ENCODE peak calls at places on chromosomes 4 and X, in eight cellular contexts. One of them, this sample, is unnamed.

GRCh38 chr4:92381640-92382039 is 77.9 kb downstream of the GRID2 start:
- DNase-seq in T-cell: no peak
- DNase-seq in GM12865: no peak
- DNase-seq in C1 segment of cervical spinal cord: no peak
- DNase-seq in NCI-H774: no peak
- DNase-seq in amygdala: no peak
- DNase-seq in LNCaP clone FGC: no peak
- DNase-seq in stimulated activated naive CD4-positive, alpha-beta T cell: no peak
- DNase-seq in this sample: no peak

GRCh38 chrX:54633641-54634040 is 103.6 kb downstream of the GNL3L start:
- DNase-seq in T-cell: no peak
- DNase-seq in GM12865: no peak
- DNase-seq in C1 segment of cervical spinal cord: no peak
- DNase-seq in NCI-H774: no peak
- DNase-seq in amygdala: no peak
- DNase-seq in LNCaP clone FGC: no peak
- DNase-seq in stimulated activated naive CD4-positive, alpha-beta T cell: no peak
- DNase-seq in this sample: no peak

GRCh38 chr4:105283501-105283900 is 136.8 kb downstream of the TET2 start:
- DNase-seq in T-cell: no peak
- DNase-seq in GM12865: no peak
- DNase-seq in C1 segment of cervical spinal cord: no peak
- DNase-seq in NCI-H774: no peak
- DNase-seq in amygdala: no peak
- DNase-seq in LNCaP clone FGC: no peak
- DNase-seq in stimulated activated naive CD4-positive, alpha-beta T cell: no peak
- DNase-seq in this sample: no peak

GRCh38 chr4:128859887-128860774 is 50.6 kb downstream of the JADE1 start:
- DNase-seq in T-cell: no peak
- DNase-seq in GM12865: peak
- DNase-seq in C1 segment of cervical spinal cord: no peak
- DNase-seq in NCI-H774: no peak
- DNase-seq in amygdala: no peak
- DNase-seq in LNCaP clone FGC: no peak
- DNase-seq in stimulated activated naive CD4-positive, alpha-beta T cell: no peak
- DNase-seq in this sample: no peak

GRCh38 chrX:65744965-65745364 is 77.5 kb downstream of the MSN start:
- DNase-seq in T-cell: no peak
- DNase-seq in GM12865: no peak
- DNase-seq in C1 segment of cervical spinal cord: no peak
- DNase-seq in NCI-H774: no peak
- DNase-seq in amygdala: no peak
- DNase-seq in LNCaP clone FGC: no peak
- DNase-seq in stimulated activated naive CD4-positive, alpha-beta T cell: no peak
- DNase-seq in this sample: no peak

GRCh38 chrX:108270739-108271396 is 167.4 kb downstream of the COL4A6 start:
- DNase-seq in T-cell: no peak
- DNase-seq in GM12865: peak
- DNase-seq in C1 segment of cervical spinal cord: no peak
- DNase-seq in NCI-H774: no peak
- DNase-seq in amygdala: no peak
- DNase-seq in LNCaP clone FGC: no peak
- DNase-seq in stimulated activated naive CD4-positive, alpha-beta T cell: no peak
- DNase-seq in this sample: no peak

GRCh38 chr4:75598390-75598789 is 31.9 kb downstream of the CDKL2 start:
- DNase-seq in T-cell: no peak
- DNase-seq in GM12865: peak
- DNase-seq in C1 segment of cervical spinal cord: no peak
- DNase-seq in NCI-H774: no peak
- DNase-seq in amygdala: no peak
- DNase-seq in LNCaP clone FGC: no peak
- DNase-seq in stimulated activated naive CD4-positive, alpha-beta T cell: no peak
- DNase-seq in this sample: no peak

GRCh38 chr4:84159767-84160166 is 339.3 kb downstream of the NKX6-1 start:
- DNase-seq in T-cell: no peak
- DNase-seq in GM12865: peak
- DNase-seq in C1 segment of cervical spinal cord: no peak
- DNase-seq in NCI-H774: no peak
- DNase-seq in amygdala: no peak
- DNase-seq in LNCaP clone FGC: peak
- DNase-seq in stimulated activated naive CD4-positive, alpha-beta T cell: no peak
- DNase-seq in this sample: no peak

GRCh38 chrX:11261260-11261659 is 32.0 kb upstream of the AMELX start:
- DNase-seq in T-cell: no peak
- DNase-seq in GM12865: no peak
- DNase-seq in C1 segment of cervical spinal cord: no peak
- DNase-seq in NCI-H774: no peak
- DNase-seq in amygdala: no peak
- DNase-seq in LNCaP clone FGC: no peak
- DNase-seq in stimulated activated naive CD4-positive, alpha-beta T cell: no peak
- DNase-seq in this sample: no peak

GRCh38 chrX:125108926-125109325 is 210.7 kb upstream of the TEX13C start:
- DNase-seq in T-cell: no peak
- DNase-seq in GM12865: no peak
- DNase-seq in C1 segment of cervical spinal cord: no peak
- DNase-seq in NCI-H774: no peak
- DNase-seq in amygdala: no peak
- DNase-seq in LNCaP clone FGC: no peak
- DNase-seq in stimulated activated naive CD4-positive, alpha-beta T cell: no peak
- DNase-seq in this sample: no peak

GRCh38 chr4:146146918-146147317 is 28.6 kb upstream of the LSM6 start:
- DNase-seq in T-cell: no peak
- DNase-seq in GM12865: no peak
- DNase-seq in C1 segment of cervical spinal cord: no peak
- DNase-seq in NCI-H774: no peak
- DNase-seq in amygdala: no peak
- DNase-seq in LNCaP clone FGC: no peak
- DNase-seq in stimulated activated naive CD4-positive, alpha-beta T cell: no peak
- DNase-seq in this sample: no peak

GRCh38 chrX:129631850-129632249 is 22.9 kb downstream of the APLN start:
- DNase-seq in T-cell: no peak
- DNase-seq in GM12865: no peak
- DNase-seq in C1 segment of cervical spinal cord: no peak
- DNase-seq in NCI-H774: no peak
- DNase-seq in amygdala: no peak
- DNase-seq in LNCaP clone FGC: no peak
- DNase-seq in stimulated activated naive CD4-positive, alpha-beta T cell: no peak
- DNase-seq in this sample: no peak

GRCh38 chr4:17111959-17112659 is 213.7 kb upstream of the LDB2 start:
- DNase-seq in T-cell: no peak
- DNase-seq in GM12865: peak
- DNase-seq in C1 segment of cervical spinal cord: no peak
- DNase-seq in NCI-H774: no peak
- DNase-seq in amygdala: peak
- DNase-seq in LNCaP clone FGC: no peak
- DNase-seq in stimulated activated naive CD4-positive, alpha-beta T cell: no peak
- DNase-seq in this sample: no peak

GRCh38 chrX:44400588-44400987 is 57.1 kb upstream of the EFHC2 start:
- DNase-seq in T-cell: no peak
- DNase-seq in GM12865: no peak
- DNase-seq in C1 segment of cervical spinal cord: no peak
- DNase-seq in NCI-H774: no peak
- DNase-seq in amygdala: no peak
- DNase-seq in LNCaP clone FGC: no peak
- DNase-seq in stimulated activated naive CD4-positive, alpha-beta T cell: no peak
- DNase-seq in this sample: no peak

GRCh38 chrX:87636533-87636932 is 118.9 kb downstream of the KLHL4 start:
- DNase-seq in T-cell: no peak
- DNase-seq in GM12865: no peak
- DNase-seq in C1 segment of cervical spinal cord: no peak
- DNase-seq in NCI-H774: no peak
- DNase-seq in amygdala: no peak
- DNase-seq in LNCaP clone FGC: no peak
- DNase-seq in stimulated activated naive CD4-positive, alpha-beta T cell: no peak
- DNase-seq in this sample: no peak

GRCh38 chr4:151093203-151093602 is 6.2 kb upstream of the RPS3A start:
- DNase-seq in T-cell: no peak
- DNase-seq in GM12865: no peak
- DNase-seq in C1 segment of cervical spinal cord: no peak
- DNase-seq in NCI-H774: no peak
- DNase-seq in amygdala: no peak
- DNase-seq in LNCaP clone FGC: no peak
- DNase-seq in stimulated activated naive CD4-positive, alpha-beta T cell: no peak
- DNase-seq in this sample: no peak

GRCh38 chr4:71732066-71732465 is 51.8 kb downstream of the GC start:
- DNase-seq in T-cell: no peak
- DNase-seq in GM12865: no peak
- DNase-seq in C1 segment of cervical spinal cord: no peak
- DNase-seq in NCI-H774: no peak
- DNase-seq in amygdala: no peak
- DNase-seq in LNCaP clone FGC: no peak
- DNase-seq in stimulated activated naive CD4-positive, alpha-beta T cell: no peak
- DNase-seq in this sample: no peak

GRCh38 chr4:93184093-93184492 is 644.5 kb upstream of the ATOH1 start:
- DNase-seq in T-cell: no peak
- DNase-seq in GM12865: no peak
- DNase-seq in C1 segment of cervical spinal cord: no peak
- DNase-seq in NCI-H774: peak
- DNase-seq in amygdala: no peak
- DNase-seq in LNCaP clone FGC: no peak
- DNase-seq in stimulated activated naive CD4-positive, alpha-beta T cell: no peak
- DNase-seq in this sample: no peak

GRCh38 chrX:102606115-102606514 is 6.8 kb downstream of the ARMCX5 start:
- DNase-seq in T-cell: no peak
- DNase-seq in GM12865: no peak
- DNase-seq in C1 segment of cervical spinal cord: no peak
- DNase-seq in NCI-H774: no peak
- DNase-seq in amygdala: no peak
- DNase-seq in LNCaP clone FGC: no peak
- DNase-seq in stimulated activated naive CD4-positive, alpha-beta T cell: no peak
- DNase-seq in this sample: no peak

GRCh38 chr4:112523008-112523440 is 7.0 kb upstream of the NEUROG2 start:
- DNase-seq in T-cell: peak
- DNase-seq in GM12865: peak
- DNase-seq in C1 segment of cervical spinal cord: no peak
- DNase-seq in NCI-H774: no peak
- DNase-seq in amygdala: no peak
- DNase-seq in LNCaP clone FGC: no peak
- DNase-seq in stimulated activated naive CD4-positive, alpha-beta T cell: peak
- DNase-seq in this sample: no peak

GRCh38 chr4:10582059-10582686 is 102.4 kb downstream of the CLNK start:
- DNase-seq in T-cell: no peak
- DNase-seq in GM12865: peak
- DNase-seq in C1 segment of cervical spinal cord: no peak
- DNase-seq in NCI-H774: peak
- DNase-seq in amygdala: no peak
- DNase-seq in LNCaP clone FGC: peak
- DNase-seq in stimulated activated naive CD4-positive, alpha-beta T cell: peak
- DNase-seq in this sample: no peak

GRCh38 chr4:41887821-41888699 is 47.2 kb upstream of the TMEM33 start:
- DNase-seq in T-cell: peak
- DNase-seq in GM12865: peak
- DNase-seq in C1 segment of cervical spinal cord: no peak
- DNase-seq in NCI-H774: peak
- DNase-seq in amygdala: no peak
- DNase-seq in LNCaP clone FGC: peak
- DNase-seq in stimulated activated naive CD4-positive, alpha-beta T cell: peak
- DNase-seq in this sample: peak

GRCh38 chr4:94304365-94304971 is 38.2 kb downstream of the HPGDS start:
- DNase-seq in T-cell: no peak
- DNase-seq in GM12865: peak
- DNase-seq in C1 segment of cervical spinal cord: no peak
- DNase-seq in NCI-H774: peak
- DNase-seq in amygdala: no peak
- DNase-seq in LNCaP clone FGC: peak
- DNase-seq in stimulated activated naive CD4-positive, alpha-beta T cell: no peak
- DNase-seq in this sample: no peak

GRCh38 chrX:112819013-112819635 is 21.5 kb downstream of the AMOT start:
- DNase-seq in T-cell: no peak
- DNase-seq in GM12865: no peak
- DNase-seq in C1 segment of cervical spinal cord: no peak
- DNase-seq in NCI-H774: no peak
- DNase-seq in amygdala: no peak
- DNase-seq in LNCaP clone FGC: no peak
- DNase-seq in stimulated activated naive CD4-positive, alpha-beta T cell: no peak
- DNase-seq in this sample: no peak

GRCh38 chrX:127011629-127012028 is 192.1 kb downstream of the PRR32 start:
- DNase-seq in T-cell: no peak
- DNase-seq in GM12865: no peak
- DNase-seq in C1 segment of cervical spinal cord: no peak
- DNase-seq in NCI-H774: no peak
- DNase-seq in amygdala: no peak
- DNase-seq in LNCaP clone FGC: no peak
- DNase-seq in stimulated activated naive CD4-positive, alpha-beta T cell: no peak
- DNase-seq in this sample: no peak

GRCh38 chrX:96373047-96373355 is 311.6 kb upstream of the DIAPH2 start:
- DNase-seq in T-cell: no peak
- DNase-seq in GM12865: no peak
- DNase-seq in C1 segment of cervical spinal cord: no peak
- DNase-seq in NCI-H774: no peak
- DNase-seq in amygdala: no peak
- DNase-seq in LNCaP clone FGC: no peak
- DNase-seq in stimulated activated naive CD4-positive, alpha-beta T cell: no peak
- DNase-seq in this sample: no peak

GRCh38 chr4:161186750-161187149 is 977.0 kb downstream of the FSTL5 start:
- DNase-seq in T-cell: no peak
- DNase-seq in GM12865: no peak
- DNase-seq in C1 segment of cervical spinal cord: no peak
- DNase-seq in NCI-H774: peak
- DNase-seq in amygdala: no peak
- DNase-seq in LNCaP clone FGC: no peak
- DNase-seq in stimulated activated naive CD4-positive, alpha-beta T cell: no peak
- DNase-seq in this sample: no peak

GRCh38 chr4:79652232-79652631 is 244.2 kb upstream of the GK2 start:
- DNase-seq in T-cell: no peak
- DNase-seq in GM12865: no peak
- DNase-seq in C1 segment of cervical spinal cord: no peak
- DNase-seq in NCI-H774: no peak
- DNase-seq in amygdala: no peak
- DNase-seq in LNCaP clone FGC: peak
- DNase-seq in stimulated activated naive CD4-positive, alpha-beta T cell: no peak
- DNase-seq in this sample: no peak

GRCh38 chr4:94545296-94545695 is 93.6 kb downstream of the PDLIM5 start:
- DNase-seq in T-cell: no peak
- DNase-seq in GM12865: no peak
- DNase-seq in C1 segment of cervical spinal cord: no peak
- DNase-seq in NCI-H774: no peak
- DNase-seq in amygdala: no peak
- DNase-seq in LNCaP clone FGC: no peak
- DNase-seq in stimulated activated naive CD4-positive, alpha-beta T cell: no peak
- DNase-seq in this sample: no peak

GRCh38 chr4:6118201-6118600 is 82.1 kb downstream of the JAKMIP1 start:
- DNase-seq in T-cell: no peak
- DNase-seq in GM12865: no peak
- DNase-seq in C1 segment of cervical spinal cord: no peak
- DNase-seq in NCI-H774: no peak
- DNase-seq in amygdala: no peak
- DNase-seq in LNCaP clone FGC: no peak
- DNase-seq in stimulated activated naive CD4-positive, alpha-beta T cell: no peak
- DNase-seq in this sample: no peak

GRCh38 chrX:153831435-153832150 is 1.2 kb upstream of the PDZD4 start:
- DNase-seq in T-cell: no peak
- DNase-seq in GM12865: no peak
- DNase-seq in C1 segment of cervical spinal cord: no peak
- DNase-seq in NCI-H774: no peak
- DNase-seq in amygdala: no peak
- DNase-seq in LNCaP clone FGC: no peak
- DNase-seq in stimulated activated naive CD4-positive, alpha-beta T cell: no peak
- DNase-seq in this sample: no peak

This sample was measured in nucleus accumbens.